ENCODE peak calls at places on chromosomes 12 and 14, in four cellular contexts. D is heart right ventricle, G is small intestine, K is upper lobe of right lung. Q is an unnamed sample.

GRCh38 chr14:104086210-104086660 is 735 bp downstream of the ASPG start:
- DNase-seq in K (peak; percentile 55), D (peak; percentile 14), G (no peak), Q (no peak)

GRCh38 chr12:98126637-98127335 is 388.6 kb upstream of the TMPO start:
- DNase-seq in G (peak; percentile 90), D (no peak), K (no peak), Q (no peak)

GRCh38 chr12:46386877-46387629 is 14.5 kb upstream of the SLC38A2 start:
- DNase-seq in K (no peak), D (peak; percentile 42), G (no peak), Q (no peak)

GRCh38 chr12:802242-802995 is 50.0 kb downstream of the WNK1 start:
- DNase-seq in D (no peak), G (no peak), K (no peak), Q (no peak)

GRCh38 chr14:104586832-104587620 is 7.5 kb downstream of the C14orf180 start:
- DNase-seq in K (no peak), D (peak; percentile 81), G (no peak), Q (no peak)

GRCh38 chr12:53644133-53644532 is 18.0 kb upstream of the ATF7 start:
- DNase-seq in G (no peak), D (no peak), K (no peak), Q (no peak)

GRCh38 chr12:109968801-109969200 is 27.4 kb downstream of the GIT2 start:
- DNase-seq in K (no peak), G (no peak), D (no peak), Q (no peak)

GRCh38 chr12:114032801-114033200 is 66.7 kb upstream of the RBM19 start:
- DNase-seq in G (no peak), D (no peak), K (no peak), Q (no peak)

GRCh38 chr12:89236237-89236636 is 116.1 kb downstream of the DUSP6 start:
- DNase-seq in G (no peak), K (no peak), D (no peak), Q (no peak)

GRCh38 chr12:84842406-84843013 is 70.1 kb downstream of the SLC6A15 start:
- DNase-seq in D (no peak), K (no peak), G (peak; percentile 2), Q (no peak)

GRCh38 chr14:42192659-42193425 is 586.2 kb downstream of the LRFN5 start:
- DNase-seq in G (no peak), K (no peak), D (no peak), Q (no peak)

GRCh38 chr12:25266522-25266921 is 15.8 kb upstream of the KRAS start:
- DNase-seq in G (no peak), D (no peak), K (no peak), Q (no peak)

GRCh38 chr12:53424626-53425514 is 1.2 kb downstream of the AMHR2 start:
- DNase-seq in K (no peak), D (no peak), G (no peak), Q (no peak)

GRCh38 chr14:59664741-59665140 is 88.1 kb upstream of the CCDC175 start:
- DNase-seq in D (no peak), K (no peak), G (no peak), Q (no peak)

GRCh38 chr14:58151264-58151700 is 731 bp downstream of the ARMH4 start:
- DNase-seq in D (no peak), G (no peak), K (no peak), Q (no peak)

GRCh38 chr12:99108924-99109323 is 463.8 kb downstream of the APAF1 start:
- DNase-seq in G (no peak), D (no peak), K (no peak), Q (no peak)

GRCh38 chr12:49296836-49297694 is 2.1 kb downstream of the PRPH start:
- DNase-seq in G (peak; percentile 59), K (peak; percentile 74), D (no peak), Q (no peak)

GRCh38 chr12:132006056-132006680 is 56.4 kb downstream of the EP400 start:
- DNase-seq in D (no peak), K (no peak), G (no peak), Q (no peak)

GRCh38 chr14:50362791-50363733 is 33.6 kb downstream of the CDKL1 start:
- DNase-seq in D (no peak), K (no peak), G (no peak), Q (no peak)

GRCh38 chr12:106736051-106736957 is 38.2 kb upstream of the RIC8B start:
- DNase-seq in K (no peak), G (peak; percentile 43), D (no peak), Q (no peak)

GRCh38 chr14:66288511-66288910 is 197.7 kb upstream of the CCDC196 start:
- DNase-seq in D (no peak), K (no peak), G (no peak), Q (no peak)

GRCh38 chr12:47912575-47912974 is 7.8 kb upstream of the VDR start:
- DNase-seq in G (peak; percentile 96), D (no peak), K (no peak), Q (no peak)

GRCh38 chr12:110073049-110073831 is 24.9 kb upstream of the C12orf76 start:
- DNase-seq in D (peak; percentile 28), G (no peak), K (peak; percentile 71), Q (no peak)

GRCh38 chr12:32390572-32391219 is 8.7 kb upstream of the FGD4 start:
- DNase-seq in G (peak; percentile 54), K (peak; percentile 86), D (peak; percentile 24), Q (no peak)

DNA sequence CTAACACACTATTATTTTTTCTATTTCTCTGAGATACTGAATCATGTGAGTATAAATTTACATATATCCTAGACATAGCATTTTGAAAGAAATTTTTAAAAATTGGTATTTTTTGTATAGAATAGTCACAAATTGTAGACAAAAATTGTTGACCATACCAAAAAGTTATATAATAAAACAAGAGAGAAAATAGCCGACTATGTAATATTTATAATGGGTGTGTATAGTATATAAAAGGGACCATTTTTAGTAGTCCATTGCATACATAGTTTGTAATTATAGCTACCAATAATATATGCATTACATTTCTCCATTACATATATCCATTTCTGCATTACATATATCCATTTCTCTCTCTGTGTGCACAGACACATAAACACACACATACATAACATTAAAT is 590.2 kb downstream of the TMTC2 start:
- DNase-seq in K (no peak), D (no peak), G (no peak), Q (no peak)
- H3K9me3 ChIP-seq in K (no peaks in the 10 kb centered on the region), D (no peaks in the 10 kb centered on the region), G (no peaks in the 10 kb centered on the region), Q (no peaks in the 10 kb centered on the region)

GRCh38 chr12:127539499-127539898 is 727.5 kb upstream of the TMEM132C start:
- DNase-seq in D (no peak), K (no peak), G (no peak), Q (no peak)

GRCh38 chr12:127533353-127533752 is 733.6 kb upstream of the TMEM132C start:
- DNase-seq in G (no peak), K (no peak), D (no peak), Q (no peak)

GRCh38 chr12:127538325-127538724 is 728.6 kb upstream of the TMEM132C start:
- DNase-seq in G (no peak), K (no peak), D (no peak), Q (no peak)

GRCh38 chr12:127531561-127531960 is 735.4 kb upstream of the TMEM132C start:
- DNase-seq in G (no peak), K (no peak), D (no peak), Q (no peak)

DNA sequence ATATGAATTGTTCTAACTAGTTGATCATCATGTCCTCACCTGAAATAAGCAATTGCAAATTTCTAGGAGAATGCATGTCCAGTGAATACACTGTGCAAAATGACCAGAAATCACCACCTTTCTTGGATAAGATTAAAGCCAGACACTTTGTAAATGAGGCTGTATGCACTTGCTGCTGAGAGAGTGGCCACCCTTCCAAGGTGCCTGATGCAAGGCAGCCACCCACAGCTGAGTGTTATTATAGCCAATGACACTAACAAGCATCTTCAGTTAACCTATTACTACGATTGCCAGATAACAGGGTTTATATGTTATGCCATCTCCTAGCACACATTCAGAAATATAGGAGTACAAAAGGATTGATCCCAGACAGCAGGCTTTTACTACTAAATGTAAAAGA is 729.9 kb upstream of the TMEM132C start:
- DNase-seq in G (no peak), K (no peak), D (no peak), Q (no peak)
- H3K9me3 ChIP-seq in G (no peaks in the 10 kb centered on the region), K (no peaks in the 10 kb centered on the region), D (no peaks in the 10 kb centered on the region), Q (no peaks in the 10 kb centered on the region)

GRCh38 chr12:61254225-61254624 is 1006.0 kb upstream of the USP15 start:
- DNase-seq in G (no peak), D (no peak), K (no peak), Q (no peak)
- H3K9me3 ChIP-seq in G (peaks cover 3% of the 10 kb centered on the region), D (no peaks in the 10 kb centered on the region), K (no peaks in the 10 kb centered on the region), Q (no peaks in the 10 kb centered on the region)

DNA sequence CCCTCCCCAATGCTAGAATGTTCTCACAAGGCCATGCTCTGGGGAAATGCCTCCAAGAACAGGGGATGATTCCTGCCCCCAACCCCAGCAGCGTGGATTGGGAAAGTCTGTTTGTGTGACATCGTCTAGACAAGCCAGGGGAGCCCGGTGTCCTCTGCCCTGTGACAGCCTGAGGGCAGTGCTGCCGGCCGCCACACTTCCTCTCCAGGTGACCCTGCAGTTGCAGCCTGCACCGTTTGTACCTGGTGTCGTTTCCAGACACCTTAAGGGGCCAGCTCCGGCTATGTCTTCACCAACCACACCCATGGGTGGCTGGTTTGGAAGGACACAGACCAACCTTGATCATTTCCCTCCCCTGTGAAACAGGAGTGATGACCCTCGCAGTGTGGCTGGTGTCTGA is 372.6 kb downstream of the BCL11B start:
- DNase-seq in G (no peak), K (no peak), D (no peak), Q (no peak)
- H3K9me3 ChIP-seq in G (no peaks in the 10 kb centered on the region), K (no peaks in the 10 kb centered on the region), D (no peaks in the 10 kb centered on the region), Q (no peaks in the 10 kb centered on the region)

GRCh38 chr14:26930576-26930975 is 332.7 kb upstream of the NOVA1 start:
- DNase-seq in D (no peak), K (no peak), G (no peak), Q (no peak)
- H3K9me3 ChIP-seq in D (no peaks in the 10 kb centered on the region), K (no peaks in the 10 kb centered on the region), G (no peaks in the 10 kb centered on the region), Q (no peaks in the 10 kb centered on the region)

DNA sequence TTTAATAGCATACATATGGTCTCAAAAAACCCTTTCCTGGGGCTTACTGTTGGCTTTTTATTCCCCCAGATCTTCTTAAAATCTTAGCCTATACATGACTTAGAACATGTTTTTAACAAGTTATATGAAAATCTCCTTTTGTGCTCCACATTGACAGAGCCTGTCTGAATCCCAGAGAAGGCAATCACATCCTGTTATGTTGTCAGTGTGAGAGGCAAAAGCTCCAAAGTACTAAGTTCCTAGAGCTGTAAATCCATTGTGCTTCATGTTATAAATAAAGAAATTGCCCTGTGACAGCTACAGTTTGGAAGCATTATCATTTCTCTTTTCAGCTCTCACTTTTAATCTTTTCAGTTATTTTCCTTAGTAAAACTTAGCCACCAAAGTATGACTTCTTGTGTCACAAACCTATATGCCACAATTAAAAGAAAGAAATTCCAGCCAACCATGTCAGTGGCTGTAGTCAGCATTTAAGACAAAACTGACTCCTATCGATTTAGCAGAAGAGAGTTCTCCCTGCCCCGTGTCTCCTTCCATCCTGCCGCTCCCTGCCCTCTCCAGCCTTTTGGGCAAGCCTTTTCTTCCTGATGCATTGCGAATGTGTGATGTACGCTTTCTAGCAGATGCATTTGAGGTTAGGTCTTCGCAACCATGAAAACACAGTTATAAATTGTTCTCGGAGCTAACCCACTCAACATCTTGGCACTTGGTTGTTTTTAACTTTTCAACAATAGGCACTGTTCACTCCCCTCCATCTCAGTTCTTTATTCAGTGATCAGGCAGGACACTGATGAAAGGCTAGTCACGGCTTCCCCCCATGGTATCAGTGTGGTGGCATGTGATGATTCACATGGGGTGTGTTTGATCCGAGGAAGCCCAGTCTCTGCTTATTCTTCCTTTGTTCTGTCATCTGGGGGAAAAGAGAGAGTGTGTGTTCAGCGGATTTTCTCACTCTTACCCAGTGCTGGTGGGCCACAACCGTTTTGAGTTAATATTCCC is 143.5 kb downstream of the SSPN start:
- DNase-seq in D (no peak), K (no peak), G (no peak), Q (no peak)
- H3K9me3 ChIP-seq in D (no peaks in the 10 kb centered on the region), K (no peaks in the 10 kb centered on the region), G (no peaks in the 10 kb centered on the region), Q (no peaks in the 10 kb centered on the region)